ENCODE peak calls at places on chromosomes 11 and 22, in six cellular contexts. One of them, this sample, is unnamed.

GRCh38 chr11:103085758-103086365 is 6.1 kb downstream of the DCUN1D5 start:
- DNase-seq in right atrium auricular region: no peak
- DNase-seq in progenitor cell of endocrine pancreas: no peak
- DNase-seq in stimulated activated CD8-positive, alpha-beta memory T cell treated with anti-CD3 and anti-CD28 coated beads, Interleukin-4, amount 100 ng/mL, for 24 hours: no peak
- DNase-seq in choroid plexus epithelial cell: peak; percentile 65
- DNase-seq in NCI-H1417: no peak
- DNase-seq in this sample: no peak

GRCh38 chr22:46262449-46263207 is 515 bp downstream of the PKDREJ start:
- DNase-seq in choroid plexus epithelial cell: peak; percentile 49
- DNase-seq in NCI-H1417: no peak
- DNase-seq in stimulated activated CD8-positive, alpha-beta memory T cell treated with anti-CD3 and anti-CD28 coated beads, Interleukin-4, amount 100 ng/mL, for 24 hours: no peak
- DNase-seq in right atrium auricular region: peak; percentile 78
- DNase-seq in progenitor cell of endocrine pancreas: peak; percentile 21
- DNase-seq in this sample: no peak

GRCh38 chr22:35558031-35558430 is 17.4 kb downstream of the RASD2 start:
- DNase-seq in progenitor cell of endocrine pancreas: no peak
- DNase-seq in NCI-H1417: no peak
- DNase-seq in right atrium auricular region: no peak
- DNase-seq in stimulated activated CD8-positive, alpha-beta memory T cell treated with anti-CD3 and anti-CD28 coated beads, Interleukin-4, amount 100 ng/mL, for 24 hours: no peak
- DNase-seq in choroid plexus epithelial cell: no peak
- DNase-seq in this sample: no peak

GRCh38 chr22:44728761-44729261 is 23.6 kb upstream of the ARHGAP8 start:
- DNase-seq in progenitor cell of endocrine pancreas: no peak
- DNase-seq in choroid plexus epithelial cell: no peak
- DNase-seq in NCI-H1417: no peak
- DNase-seq in stimulated activated CD8-positive, alpha-beta memory T cell treated with anti-CD3 and anti-CD28 coated beads, Interleukin-4, amount 100 ng/mL, for 24 hours: no peak
- DNase-seq in right atrium auricular region: peak; percentile 68
- DNase-seq in this sample: no peak

GRCh38 chr11:108906826-108907225 is 242.0 kb downstream of the DDX10 start:
- DNase-seq in right atrium auricular region: no peak
- DNase-seq in NCI-H1417: no peak
- DNase-seq in stimulated activated CD8-positive, alpha-beta memory T cell treated with anti-CD3 and anti-CD28 coated beads, Interleukin-4, amount 100 ng/mL, for 24 hours: no peak
- DNase-seq in choroid plexus epithelial cell: peak; percentile 70
- DNase-seq in progenitor cell of endocrine pancreas: no peak
- DNase-seq in this sample: no peak

GRCh38 chr11:12692238-12693074 is 18.2 kb downstream of the TEAD1 start:
- DNase-seq in right atrium auricular region: peak; percentile 93
- DNase-seq in NCI-H1417: no peak
- DNase-seq in choroid plexus epithelial cell: peak; percentile 97
- DNase-seq in progenitor cell of endocrine pancreas: no peak
- DNase-seq in stimulated activated CD8-positive, alpha-beta memory T cell treated with anti-CD3 and anti-CD28 coated beads, Interleukin-4, amount 100 ng/mL, for 24 hours: no peak
- DNase-seq in this sample: peak; percentile 38

GRCh38 chr11:65786008-65786785 is 666 bp upstream of the OVOL1 start:
- DNase-seq in progenitor cell of endocrine pancreas: no peak
- DNase-seq in choroid plexus epithelial cell: no peak
- DNase-seq in NCI-H1417: no peak
- DNase-seq in stimulated activated CD8-positive, alpha-beta memory T cell treated with anti-CD3 and anti-CD28 coated beads, Interleukin-4, amount 100 ng/mL, for 24 hours: no peak
- DNase-seq in right atrium auricular region: no peak
- DNase-seq in this sample: no peak

GRCh38 chr11:117180661-117181585 is 2.4 kb downstream of the SIDT2 start:
- DNase-seq in choroid plexus epithelial cell: peak; percentile 88
- DNase-seq in stimulated activated CD8-positive, alpha-beta memory T cell treated with anti-CD3 and anti-CD28 coated beads, Interleukin-4, amount 100 ng/mL, for 24 hours: peak; percentile 15
- DNase-seq in right atrium auricular region: peak; percentile 88
- DNase-seq in progenitor cell of endocrine pancreas: peak; percentile 34
- DNase-seq in NCI-H1417: peak; percentile 29
- DNase-seq in this sample: no peak

GRCh38 chr11:129333873-129334272 is 41.8 kb upstream of the BARX2 start:
- DNase-seq in choroid plexus epithelial cell: no peak
- DNase-seq in stimulated activated CD8-positive, alpha-beta memory T cell treated with anti-CD3 and anti-CD28 coated beads, Interleukin-4, amount 100 ng/mL, for 24 hours: no peak
- DNase-seq in right atrium auricular region: no peak
- DNase-seq in NCI-H1417: peak; percentile 68
- DNase-seq in progenitor cell of endocrine pancreas: no peak
- DNase-seq in this sample: no peak

GRCh38 chr11:45828996-45829395 is 18.3 kb upstream of the CRY2 start:
- DNase-seq in right atrium auricular region: no peak
- DNase-seq in progenitor cell of endocrine pancreas: no peak
- DNase-seq in NCI-H1417: no peak
- DNase-seq in stimulated activated CD8-positive, alpha-beta memory T cell treated with anti-CD3 and anti-CD28 coated beads, Interleukin-4, amount 100 ng/mL, for 24 hours: no peak
- DNase-seq in choroid plexus epithelial cell: no peak
- DNase-seq in this sample: no peak

GRCh38 chr11:79062814-79063762 is 377.7 kb downstream of the TENM4 start:
- DNase-seq in choroid plexus epithelial cell: peak; percentile 58
- DNase-seq in progenitor cell of endocrine pancreas: no peak
- DNase-seq in right atrium auricular region: no peak
- DNase-seq in stimulated activated CD8-positive, alpha-beta memory T cell treated with anti-CD3 and anti-CD28 coated beads, Interleukin-4, amount 100 ng/mL, for 24 hours: no peak
- DNase-seq in NCI-H1417: no peak
- DNase-seq in this sample: no peak

GRCh38 chr11:95074806-95075563 is 8.3 kb downstream of the SRSF8 start:
- DNase-seq in NCI-H1417: peak; percentile 45
- DNase-seq in progenitor cell of endocrine pancreas: no peak
- DNase-seq in choroid plexus epithelial cell: peak; percentile 59
- DNase-seq in right atrium auricular region: peak; percentile 68
- DNase-seq in stimulated activated CD8-positive, alpha-beta memory T cell treated with anti-CD3 and anti-CD28 coated beads, Interleukin-4, amount 100 ng/mL, for 24 hours: no peak
- DNase-seq in this sample: no peak

GRCh38 chr11:28106351-28107043 is 1.5 kb downstream of the KIF18A start:
- DNase-seq in right atrium auricular region: no peak
- DNase-seq in progenitor cell of endocrine pancreas: no peak
- DNase-seq in choroid plexus epithelial cell: no peak
- DNase-seq in NCI-H1417: no peak
- DNase-seq in stimulated activated CD8-positive, alpha-beta memory T cell treated with anti-CD3 and anti-CD28 coated beads, Interleukin-4, amount 100 ng/mL, for 24 hours: no peak
- DNase-seq in this sample: no peak

GRCh38 chr11:112734207-112734606 is 227.0 kb upstream of the NCAM1 start:
- DNase-seq in choroid plexus epithelial cell: peak; percentile 52
- DNase-seq in stimulated activated CD8-positive, alpha-beta memory T cell treated with anti-CD3 and anti-CD28 coated beads, Interleukin-4, amount 100 ng/mL, for 24 hours: no peak
- DNase-seq in NCI-H1417: no peak
- DNase-seq in right atrium auricular region: no peak
- DNase-seq in progenitor cell of endocrine pancreas: peak; percentile 74
- DNase-seq in this sample: no peak

GRCh38 chr11:17845431-17845881 is 110.9 kb downstream of the KCNC1 start:
- DNase-seq in stimulated activated CD8-positive, alpha-beta memory T cell treated with anti-CD3 and anti-CD28 coated beads, Interleukin-4, amount 100 ng/mL, for 24 hours: no peak
- DNase-seq in NCI-H1417: no peak
- DNase-seq in choroid plexus epithelial cell: peak; percentile 80
- DNase-seq in right atrium auricular region: no peak
- DNase-seq in progenitor cell of endocrine pancreas: no peak
- DNase-seq in this sample: no peak

GRCh38 chr11:9313648-9314290 is 624 bp downstream of the TMEM41B start:
- DNase-seq in progenitor cell of endocrine pancreas: no peak
- DNase-seq in choroid plexus epithelial cell: peak; percentile 24
- DNase-seq in stimulated activated CD8-positive, alpha-beta memory T cell treated with anti-CD3 and anti-CD28 coated beads, Interleukin-4, amount 100 ng/mL, for 24 hours: no peak
- DNase-seq in NCI-H1417: peak; percentile 36
- DNase-seq in right atrium auricular region: no peak
- DNase-seq in this sample: no peak

GRCh38 chr11:60774726-60775125 is 10.4 kb upstream of the MS4A10 start:
- DNase-seq in right atrium auricular region: no peak
- DNase-seq in stimulated activated CD8-positive, alpha-beta memory T cell treated with anti-CD3 and anti-CD28 coated beads, Interleukin-4, amount 100 ng/mL, for 24 hours: no peak
- DNase-seq in choroid plexus epithelial cell: no peak
- DNase-seq in progenitor cell of endocrine pancreas: no peak
- DNase-seq in NCI-H1417: no peak
- DNase-seq in this sample: no peak

GRCh38 chr11:2387266-2387982 is 10.3 kb downstream of the CD81 start:
- DNase-seq in NCI-H1417: no peak
- DNase-seq in choroid plexus epithelial cell: peak; percentile 65
- DNase-seq in right atrium auricular region: no peak
- DNase-seq in stimulated activated CD8-positive, alpha-beta memory T cell treated with anti-CD3 and anti-CD28 coated beads, Interleukin-4, amount 100 ng/mL, for 24 hours: no peak
- DNase-seq in progenitor cell of endocrine pancreas: no peak
- DNase-seq in this sample: no peak

GRCh38 chr11:2196970-2197770 is 25.6 kb upstream of the TH start:
- DNase-seq in choroid plexus epithelial cell: peak; percentile 78
- DNase-seq in right atrium auricular region: peak; percentile 63
- DNase-seq in NCI-H1417: no peak
- DNase-seq in stimulated activated CD8-positive, alpha-beta memory T cell treated with anti-CD3 and anti-CD28 coated beads, Interleukin-4, amount 100 ng/mL, for 24 hours: peak; percentile 63
- DNase-seq in progenitor cell of endocrine pancreas: peak; percentile 77
- DNase-seq in this sample: peak; percentile 19

GRCh38 chr11:125074511-125075241 is 11.6 kb downstream of the SLC37A2 start:
- DNase-seq in right atrium auricular region: peak; percentile 43
- DNase-seq in NCI-H1417: no peak
- DNase-seq in choroid plexus epithelial cell: no peak
- DNase-seq in progenitor cell of endocrine pancreas: no peak
- DNase-seq in stimulated activated CD8-positive, alpha-beta memory T cell treated with anti-CD3 and anti-CD28 coated beads, Interleukin-4, amount 100 ng/mL, for 24 hours: no peak
- DNase-seq in this sample: no peak

GRCh38 chr11:132444891-132445290 is 1074.5 kb downstream of the NTM start:
- DNase-seq in right atrium auricular region: no peak
- DNase-seq in choroid plexus epithelial cell: no peak
- DNase-seq in progenitor cell of endocrine pancreas: no peak
- DNase-seq in stimulated activated CD8-positive, alpha-beta memory T cell treated with anti-CD3 and anti-CD28 coated beads, Interleukin-4, amount 100 ng/mL, for 24 hours: no peak
- DNase-seq in NCI-H1417: no peak
- DNase-seq in this sample: no peak

GRCh38 chr11:63629426-63629825 is 15.2 kb upstream of the PLAAT3 start:
- DNase-seq in NCI-H1417: no peak
- DNase-seq in stimulated activated CD8-positive, alpha-beta memory T cell treated with anti-CD3 and anti-CD28 coated beads, Interleukin-4, amount 100 ng/mL, for 24 hours: no peak
- DNase-seq in choroid plexus epithelial cell: no peak
- DNase-seq in right atrium auricular region: no peak
- DNase-seq in progenitor cell of endocrine pancreas: no peak
- DNase-seq in this sample: no peak

This sample was measured in thoracic aorta.